ENCODE peak calls at places on chromosomes 3 and 15, in ten cellular contexts. One of them, this sample, is unnamed.

GRCh38 chr15:80920271-80920699 is 69.3 kb downstream of the MESD start:
- DNase-seq in endothelial cell of umbilical vein: no peak
- DNase-seq in sigmoid colon: no peak
- DNase-seq in tibial nerve: no peak
- DNase-seq in GM12878: no peak
- DNase-seq in testis: no peak
- DNase-seq in gastrocnemius medialis: no peak
- DNase-seq in right lobe of liver: no peak
- DNase-seq in uterus: no peak
- DNase-seq in HepG2: no peak
- DNase-seq in this sample: no peak

GRCh38 chr3:47772788-47773187 is 8.9 kb downstream of the SMARCC1 start:
- DNase-seq in right lobe of liver: no peak
- DNase-seq in HepG2: no peak
- DNase-seq in endothelial cell of umbilical vein: no peak
- DNase-seq in GM12878: no peak
- DNase-seq in sigmoid colon: peak; percentile 39
- DNase-seq in tibial nerve: no peak
- DNase-seq in testis: no peak
- DNase-seq in uterus: no peak
- DNase-seq in gastrocnemius medialis: no peak
- DNase-seq in this sample: no peak

GRCh38 chr15:98676586-98677270 is 28.4 kb downstream of the IGF1R start:
- DNase-seq in testis: no peak
- DNase-seq in HepG2: no peak
- DNase-seq in sigmoid colon: no peak
- DNase-seq in right lobe of liver: no peak
- DNase-seq in tibial nerve: no peak
- DNase-seq in gastrocnemius medialis: no peak
- DNase-seq in GM12878: no peak
- DNase-seq in uterus: no peak
- DNase-seq in endothelial cell of umbilical vein: no peak
- DNase-seq in this sample: no peak

GRCh38 chr15:92621972-92622533 is 33.5 kb downstream of the FAM174B start:
- DNase-seq in uterus: no peak
- DNase-seq in gastrocnemius medialis: peak; percentile 9
- DNase-seq in tibial nerve: no peak
- DNase-seq in GM12878: no peak
- DNase-seq in right lobe of liver: no peak
- DNase-seq in sigmoid colon: peak; percentile 44
- DNase-seq in HepG2: no peak
- DNase-seq in endothelial cell of umbilical vein: no peak
- DNase-seq in testis: no peak
- DNase-seq in this sample: no peak

GRCh38 chr3:38122712-38123290 is 14.1 kb downstream of the ACAA1 start:
- DNase-seq in endothelial cell of umbilical vein: no peak
- DNase-seq in testis: no peak
- DNase-seq in gastrocnemius medialis: no peak
- DNase-seq in HepG2: no peak
- DNase-seq in uterus: no peak
- DNase-seq in tibial nerve: no peak
- DNase-seq in sigmoid colon: no peak
- DNase-seq in GM12878: no peak
- DNase-seq in right lobe of liver: peak; percentile 5
- DNase-seq in this sample: peak; percentile 11

GRCh38 chr15:63274427-63274826 is 3.0 kb upstream of the APH1B start:
- DNase-seq in endothelial cell of umbilical vein: no peak
- DNase-seq in HepG2: no peak
- DNase-seq in GM12878: no peak
- DNase-seq in sigmoid colon: no peak
- DNase-seq in tibial nerve: no peak
- DNase-seq in testis: no peak
- DNase-seq in right lobe of liver: no peak
- DNase-seq in uterus: no peak
- DNase-seq in gastrocnemius medialis: no peak
- DNase-seq in this sample: no peak

GRCh38 chr15:50702762-50703334 is 16.3 kb upstream of the TRPM7 start:
- DNase-seq in gastrocnemius medialis: no peak
- DNase-seq in right lobe of liver: no peak
- DNase-seq in sigmoid colon: no peak
- DNase-seq in HepG2: no peak
- DNase-seq in GM12878: no peak
- DNase-seq in tibial nerve: no peak
- DNase-seq in testis: no peak
- DNase-seq in uterus: no peak
- DNase-seq in endothelial cell of umbilical vein: no peak
- DNase-seq in this sample: no peak

GRCh38 chr3:123651449-123652345 is 66.8 kb upstream of the HACD2 start:
- DNase-seq in right lobe of liver: no peak
- DNase-seq in tibial nerve: no peak
- DNase-seq in uterus: no peak
- DNase-seq in HepG2: no peak
- DNase-seq in endothelial cell of umbilical vein: no peak
- DNase-seq in testis: no peak
- DNase-seq in GM12878: no peak
- DNase-seq in sigmoid colon: peak; percentile 82
- DNase-seq in gastrocnemius medialis: no peak
- DNase-seq in this sample: no peak

GRCh38 chr3:42491876-42492507 is 10.5 kb upstream of the VIPR1 start:
- DNase-seq in GM12878: no peak
- DNase-seq in gastrocnemius medialis: no peak
- DNase-seq in testis: no peak
- DNase-seq in HepG2: no peak
- DNase-seq in right lobe of liver: no peak
- DNase-seq in tibial nerve: no peak
- DNase-seq in sigmoid colon: peak; percentile 27
- DNase-seq in endothelial cell of umbilical vein: no peak
- DNase-seq in uterus: peak; percentile 6
- DNase-seq in this sample: no peak

GRCh38 chr15:67065531-67066005 is at the start of gene SMAD3:
- DNase-seq in sigmoid colon: peak; percentile 96
- DNase-seq in HepG2: peak; percentile 86
- DNase-seq in uterus: peak; percentile 90
- DNase-seq in tibial nerve: peak; percentile 78
- DNase-seq in testis: peak; percentile 91
- DNase-seq in endothelial cell of umbilical vein: peak; percentile 93
- DNase-seq in right lobe of liver: peak; percentile 94
- DNase-seq in gastrocnemius medialis: peak; percentile 90
- DNase-seq in GM12878: no peak
- DNase-seq in this sample: peak; percentile 93

GRCh38 chr15:43828061-43828657 is 1.4 kb downstream of the WDR76 start:
- DNase-seq in uterus: no peak
- DNase-seq in testis: no peak
- DNase-seq in sigmoid colon: no peak
- DNase-seq in tibial nerve: no peak
- DNase-seq in right lobe of liver: no peak
- DNase-seq in gastrocnemius medialis: no peak
- DNase-seq in GM12878: no peak
- DNase-seq in HepG2: no peak
- DNase-seq in endothelial cell of umbilical vein: peak; percentile 4
- DNase-seq in this sample: no peak

GRCh38 chr15:66298803-66299251 is 5.5 kb downstream of the DIS3L start:
- DNase-seq in sigmoid colon: no peak
- DNase-seq in uterus: no peak
- DNase-seq in gastrocnemius medialis: no peak
- DNase-seq in GM12878: no peak
- DNase-seq in HepG2: no peak
- DNase-seq in endothelial cell of umbilical vein: no peak
- DNase-seq in testis: no peak
- DNase-seq in right lobe of liver: no peak
- DNase-seq in tibial nerve: no peak
- DNase-seq in this sample: no peak

GRCh38 chr15:96692826-96693225 is 362.3 kb downstream of the NR2F2 start:
- DNase-seq in GM12878: no peak
- DNase-seq in HepG2: no peak
- DNase-seq in testis: no peak
- DNase-seq in right lobe of liver: no peak
- DNase-seq in gastrocnemius medialis: no peak
- DNase-seq in tibial nerve: no peak
- DNase-seq in sigmoid colon: no peak
- DNase-seq in endothelial cell of umbilical vein: no peak
- DNase-seq in uterus: no peak
- DNase-seq in this sample: no peak

GRCh38 chr15:96693515-96693914 is 363.0 kb downstream of the NR2F2 start:
- DNase-seq in testis: no peak
- DNase-seq in gastrocnemius medialis: no peak
- DNase-seq in tibial nerve: no peak
- DNase-seq in HepG2: no peak
- DNase-seq in uterus: no peak
- DNase-seq in sigmoid colon: no peak
- DNase-seq in endothelial cell of umbilical vein: no peak
- DNase-seq in GM12878: no peak
- DNase-seq in right lobe of liver: no peak
- DNase-seq in this sample: no peak

GRCh38 chr15:96687388-96688107 is 357.0 kb downstream of the NR2F2 start:
- DNase-seq in GM12878: no peak
- DNase-seq in HepG2: no peak
- DNase-seq in endothelial cell of umbilical vein: peak; percentile 30
- DNase-seq in testis: no peak
- DNase-seq in sigmoid colon: no peak
- DNase-seq in uterus: no peak
- DNase-seq in gastrocnemius medialis: no peak
- DNase-seq in right lobe of liver: no peak
- DNase-seq in tibial nerve: no peak
- DNase-seq in this sample: no peak
- H3K27me3 ChIP-seq in GM12878: no peaks in the 10 kb centered on the region
- H3K27me3 ChIP-seq in HepG2: no peaks in the 10 kb centered on the region
- H3K27me3 ChIP-seq in endothelial cell of umbilical vein: no peaks in the 10 kb centered on the region
- H3K27me3 ChIP-seq in testis: no peaks in the 10 kb centered on the region
- H3K27me3 ChIP-seq in sigmoid colon: no peaks in the 10 kb centered on the region
- H3K27me3 ChIP-seq in uterus: no peaks in the 10 kb centered on the region
- H3K27me3 ChIP-seq in gastrocnemius medialis: no peaks in the 10 kb centered on the region
- H3K27me3 ChIP-seq in right lobe of liver: no peaks in the 10 kb centered on the region
- H3K27me3 ChIP-seq in tibial nerve: no peaks in the 10 kb centered on the region
- H3K27me3 ChIP-seq in this sample: no peaks in the 10 kb centered on the region

GRCh38 chr3:138544546-138544945 is 49.5 kb downstream of the CEP70 start:
- DNase-seq in sigmoid colon: no peak
- DNase-seq in HepG2: no peak
- DNase-seq in uterus: no peak
- DNase-seq in tibial nerve: no peak
- DNase-seq in GM12878: no peak
- DNase-seq in gastrocnemius medialis: no peak
- DNase-seq in right lobe of liver: no peak
- DNase-seq in testis: no peak
- DNase-seq in endothelial cell of umbilical vein: no peak
- DNase-seq in this sample: no peak
- H3K9me3 ChIP-seq in sigmoid colon: peaks cover 22% of the 10 kb centered on the region
- H3K9me3 ChIP-seq in HepG2: peaks cover 10% of the 10 kb centered on the region
- H3K9me3 ChIP-seq in uterus: no peaks in the 10 kb centered on the region
- H3K9me3 ChIP-seq in tibial nerve: peaks cover 45% of the 10 kb centered on the region
- H3K9me3 ChIP-seq in GM12878: peaks cover 3% of the 10 kb centered on the region
- H3K9me3 ChIP-seq in gastrocnemius medialis: no peaks in the 10 kb centered on the region
- H3K9me3 ChIP-seq in right lobe of liver: no peaks in the 10 kb centered on the region
- H3K9me3 ChIP-seq in testis: no peaks in the 10 kb centered on the region
- H3K9me3 ChIP-seq in endothelial cell of umbilical vein: no peaks in the 10 kb centered on the region
- H3K9me3 ChIP-seq in this sample: peaks cover 3% of the 10 kb centered on the region

GRCh38 chr15:59401810-59402569 is 29.3 kb upstream of the MYO1E start:
- DNase-seq in endothelial cell of umbilical vein: no peak
- DNase-seq in sigmoid colon: no peak
- DNase-seq in right lobe of liver: no peak
- DNase-seq in testis: no peak
- DNase-seq in tibial nerve: no peak
- DNase-seq in gastrocnemius medialis: no peak
- DNase-seq in HepG2: no peak
- DNase-seq in uterus: no peak
- DNase-seq in GM12878: no peak
- DNase-seq in this sample: no peak
- TF ChIP-seq POLR2A in endothelial cell of umbilical vein: no peak
- TF ChIP-seq POLR2A in sigmoid colon: no peak
- TF ChIP-seq POLR2A in right lobe of liver: no peak
- TF ChIP-seq POLR2A in testis: no peak
- TF ChIP-seq POLR2A in tibial nerve: no peak
- TF ChIP-seq POLR2A in gastrocnemius medialis: no peak
- TF ChIP-seq POLR2A in HepG2: no peak
- TF ChIP-seq POLR2A in uterus: no peak
- TF ChIP-seq POLR2A in GM12878: no peak
- TF ChIP-seq POLR2A in this sample: no peak

DNA sequence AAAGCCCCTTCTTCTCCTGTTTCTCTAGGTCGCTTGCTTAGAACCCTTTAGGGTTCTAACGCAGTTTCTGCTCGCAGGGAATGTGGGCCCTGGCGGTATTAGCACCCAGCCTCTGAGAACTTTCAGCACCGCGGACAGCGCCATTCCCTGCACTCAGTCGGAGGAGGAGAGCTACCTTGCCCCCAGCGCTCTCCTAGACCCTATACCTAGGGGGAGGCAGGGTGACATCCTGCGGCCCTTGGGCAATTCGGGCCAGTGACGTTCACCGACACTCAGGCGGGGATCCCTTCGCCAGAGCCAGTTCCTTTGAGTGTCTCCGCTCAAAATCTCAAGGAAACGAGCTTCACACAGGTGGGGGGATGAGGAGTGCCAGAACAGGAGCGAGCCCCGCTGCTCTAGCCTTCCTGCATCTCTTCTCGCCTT is 1.3 kb downstream of the SLC7A14 start:
- DNase-seq in testis: peak; percentile 84
- DNase-seq in endothelial cell of umbilical vein: peak; percentile 56
- DNase-seq in uterus: peak; percentile 42
- DNase-seq in HepG2: peak; percentile 37
- DNase-seq in tibial nerve: peak; percentile 37
- DNase-seq in gastrocnemius medialis: no peak
- DNase-seq in GM12878: no peak
- DNase-seq in sigmoid colon: peak; percentile 62
- DNase-seq in right lobe of liver: peak; percentile 68
- DNase-seq in this sample: peak; percentile 75
- H3K27me3 ChIP-seq in testis: no peaks in the 10 kb centered on the region
- H3K27me3 ChIP-seq in endothelial cell of umbilical vein: peaks cover 33% of the 10 kb centered on the region
- H3K27me3 ChIP-seq in uterus: peaks cover 14% of the 10 kb centered on the region
- H3K27me3 ChIP-seq in HepG2: no peaks in the 10 kb centered on the region
- H3K27me3 ChIP-seq in tibial nerve: peaks cover 47% of the 10 kb centered on the region
- H3K27me3 ChIP-seq in gastrocnemius medialis: peaks cover 41% of the 10 kb centered on the region
- H3K27me3 ChIP-seq in GM12878: peaks cover 20% of the 10 kb centered on the region
- H3K27me3 ChIP-seq in sigmoid colon: peaks cover 44% of the 10 kb centered on the region
- H3K27me3 ChIP-seq in right lobe of liver: no peaks in the 10 kb centered on the region
- H3K27me3 ChIP-seq in this sample: peaks cover 54% of the 10 kb centered on the region

DNA sequence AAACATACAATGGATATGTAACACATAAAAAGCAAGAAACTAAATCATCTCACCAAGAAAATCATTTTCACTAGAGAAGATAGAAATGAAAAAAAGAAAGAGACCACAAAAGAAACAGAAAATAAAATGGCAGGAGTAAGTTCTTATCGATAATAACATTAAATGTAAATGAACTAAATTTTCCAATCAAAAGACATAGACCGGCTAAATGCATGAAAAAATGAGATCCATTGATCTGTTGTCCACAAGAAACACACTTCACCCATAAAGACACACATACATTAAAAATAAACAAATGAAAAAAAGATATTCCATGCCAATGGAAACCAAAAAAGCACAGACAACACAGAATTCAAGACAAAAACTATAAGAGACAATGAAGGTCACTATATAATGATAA is 1771.9 kb downstream of the SI start:
- DNase-seq in testis: no peak
- DNase-seq in sigmoid colon: no peak
- DNase-seq in gastrocnemius medialis: no peak
- DNase-seq in HepG2: no peak
- DNase-seq in endothelial cell of umbilical vein: no peak
- DNase-seq in uterus: no peak
- DNase-seq in tibial nerve: no peak
- DNase-seq in GM12878: no peak
- DNase-seq in right lobe of liver: no peak
- DNase-seq in this sample: no peak
- H3K9me3 ChIP-seq in testis: no peaks in the 10 kb centered on the region
- H3K9me3 ChIP-seq in sigmoid colon: peaks cover 3% of the 10 kb centered on the region
- H3K9me3 ChIP-seq in gastrocnemius medialis: no peaks in the 10 kb centered on the region
- H3K9me3 ChIP-seq in HepG2: peaks cover 80% of the 10 kb centered on the region
- H3K9me3 ChIP-seq in endothelial cell of umbilical vein: peaks cover 6% of the 10 kb centered on the region
- H3K9me3 ChIP-seq in uterus: no peaks in the 10 kb centered on the region
- H3K9me3 ChIP-seq in tibial nerve: no peaks in the 10 kb centered on the region
- H3K9me3 ChIP-seq in GM12878: no peaks in the 10 kb centered on the region
- H3K9me3 ChIP-seq in right lobe of liver: no peaks in the 10 kb centered on the region
- H3K9me3 ChIP-seq in this sample: peaks cover 22% of the 10 kb centered on the region

This sample was measured in heart left ventricle.